ENCODE peak calls at places on chromosomes 6 and 20, in seven cellular contexts. I is BE2C; R is AG04449; N is cardiac muscle cell; Y is activated CD8-positive, alpha-beta T cell treated with anti-CD3 and anti-CD28 coated beads for 36 hours; Z is neural progenitor cell; V is RWPE1. S is an unnamed sample.

GRCh38 chr6:112014483-112014882 is 39.4 kb upstream of the CCN6 start:
- DNase-seq in I (no peak), R (peak), N (peak), Y (no peak), Z (no peak), V (peak), S (peak)

GRCh38 chr20:19735446-19735845 is 22.6 kb upstream of the RIN2 start:
- DNase-seq in I (peak), R (no peak), N (peak), Y (no peak), Z (no peak), V (peak), S (no peak)

GRCh38 chr20:31860431-31861345 is 9.6 kb downstream of the DUSP15 start:
- DNase-seq in I (no peak), R (no peak), N (peak), Y (no peak), Z (peak), V (peak), S (no peak)

GRCh38 chr20:45912344-45912682 is 358 bp upstream of the PLTP start:
- DNase-seq in I (no peak), R (no peak), N (no peak), Y (no peak), Z (no peak), V (no peak), S (no peak)

GRCh38 chr6:11685411-11686093 is 93.1 kb downstream of the ADTRP start:
- DNase-seq in I (no peak), R (peak), N (peak), Y (no peak), Z (no peak), V (peak), S (no peak)

GRCh38 chr6:11831653-11832052 is 53.0 kb upstream of the ADTRP start:
- DNase-seq in I (no peak), R (no peak), N (no peak), Y (no peak), Z (no peak), V (no peak), S (no peak)

GRCh38 chr6:6694825-6695710 is 106.5 kb downstream of the LY86 start:
- DNase-seq in I (no peak), R (no peak), N (no peak), Y (no peak), Z (no peak), V (peak), S (no peak)

GRCh38 chr6:111552999-111553398 is 52.7 kb downstream of the TRAF3IP2 start:
- DNase-seq in I (no peak), R (no peak), N (no peak), Y (no peak), Z (no peak), V (no peak), S (no peak)

GRCh38 chr20:6519556-6519955 is 247.9 kb upstream of the BMP2 start:
- DNase-seq in I (no peak), R (no peak), N (peak), Y (no peak), Z (no peak), V (peak), S (no peak)

GRCh38 chr6:33856655-33857054 is 52.9 kb upstream of the MLN start:
- DNase-seq in I (no peak), R (no peak), N (no peak), Y (peak), Z (no peak), V (no peak), S (no peak)

GRCh38 chr6:118528129-118528528 is 20.0 kb upstream of the PLN start:
- DNase-seq in I (no peak), R (no peak), N (no peak), Y (no peak), Z (no peak), V (no peak), S (no peak)

GRCh38 chr6:20791932-20792331 is 257.7 kb downstream of the CDKAL1 start:
- DNase-seq in I (no peak), R (no peak), N (no peak), Y (no peak), Z (no peak), V (no peak), S (peak)

GRCh38 chr6:21386744-21387143 is 206.8 kb upstream of the SOX4 start:
- DNase-seq in I (no peak), R (no peak), N (no peak), Y (no peak), Z (no peak), V (no peak), S (no peak)

GRCh38 chr6:7262037-7262461 is 51.0 kb downstream of the SSR1 start:
- DNase-seq in I (no peak), R (no peak), N (no peak), Y (no peak), Z (no peak), V (no peak), S (no peak)

GRCh38 chr6:400815-401214 is 9.3 kb downstream of the IRF4 start:
- DNase-seq in I (no peak), R (no peak), N (no peak), Y (no peak), Z (no peak), V (no peak), S (no peak)

GRCh38 chr6:26389349-26389799 is 6.5 kb downstream of the BTN2A2 start:
- DNase-seq in I (no peak), R (no peak), N (peak), Y (no peak), Z (no peak), V (no peak), S (no peak)

GRCh38 chr6:27237089-27237723 is 10.3 kb upstream of the PRSS16 start:
- DNase-seq in I (peak), R (peak), N (peak), Y (peak), Z (peak), V (no peak), S (no peak)

GRCh38 chr20:3068986-3069900 is 2.2 kb upstream of the OXT start:
- DNase-seq in I (no peak), R (no peak), N (no peak), Y (peak), Z (peak), V (no peak), S (no peak)

GRCh38 chr6:81003156-81003555 is 749.3 kb downstream of the TENT5A start:
- DNase-seq in I (no peak), R (no peak), N (peak), Y (no peak), Z (no peak), V (no peak), S (no peak)

GRCh38 chr6:13334953-13335352 is 6.6 kb upstream of the TBC1D7 start:
- DNase-seq in I (peak), R (no peak), N (peak), Y (no peak), Z (no peak), V (no peak), S (no peak)

GRCh38 chr6:107118976-107119375 is 3.7 kb upstream of the BEND3 start:
- DNase-seq in I (no peak), R (no peak), N (peak), Y (no peak), Z (no peak), V (no peak), S (no peak)

GRCh38 chr6:17577059-17577458 is 23.0 kb upstream of the FAM8A1 start:
- DNase-seq in I (no peak), R (no peak), N (no peak), Y (no peak), Z (no peak), V (no peak), S (no peak)

GRCh38 chr6:156585859-156586258 is 191.3 kb upstream of the ARID1B start:
- DNase-seq in I (peak), R (no peak), N (peak), Y (no peak), Z (no peak), V (no peak), S (no peak)

DNA sequence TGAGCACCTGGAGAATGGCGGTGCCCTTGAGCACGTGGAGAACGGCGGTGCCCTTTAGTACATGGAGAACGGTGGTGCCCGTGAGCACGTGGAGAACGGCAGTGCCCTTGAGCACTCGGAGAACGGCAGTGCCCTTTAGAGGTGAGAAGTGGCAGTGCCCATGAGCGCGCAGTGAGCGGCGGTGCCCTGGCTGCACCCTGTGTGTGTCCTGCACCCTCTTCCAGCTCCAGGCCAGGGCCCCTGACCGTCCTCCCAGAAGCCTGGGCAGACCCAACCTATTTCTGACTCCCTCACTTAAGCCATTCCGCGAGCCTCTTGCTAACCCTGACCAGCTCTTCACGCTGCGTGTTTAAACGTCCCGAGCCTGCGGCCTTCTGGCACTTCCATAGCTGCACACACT is 151.3 kb downstream of the DLL1 start:
- DNase-seq in I (peak), R (no peak), N (no peak), Y (no peak), Z (no peak), V (no peak), S (no peak)
- TF ChIP-seq CTCF in I (no peak), R (no peak), N (no peak), Y (no peak), Z (no peak), V (no peak), S (no peak)

GRCh38 chr6:86782328-86782727 is 155.0 kb upstream of the HTR1E start:
- DNase-seq in I (no peak), R (no peak), N (no peak), Y (no peak), Z (no peak), V (no peak), S (no peak)
- TF ChIP-seq CTCF in I (no peak), R (no peak), N (no peak), Y (no peak), Z (no peak), V (no peak), S (no peak)

GRCh38 chr6:75368151-75368779 is 83.7 kb upstream of the TMEM30A start:
- DNase-seq in I (peak), R (no peak), N (peak), Y (peak), Z (peak), V (peak), S (no peak)
- TF ChIP-seq CTCF in I (peak), R (peak), N (peak), Y (peak), Z (peak), V (no peak), S (no peak)

GRCh38 chr20:14445902-14446301 is 108.5 kb upstream of the FLRT3 start:
- DNase-seq in I (no peak), R (no peak), N (no peak), Y (no peak), Z (no peak), V (no peak), S (no peak)
- TF ChIP-seq CTCF in I (no peak), R (no peak), N (no peak), Y (no peak), Z (no peak), V (no peak), S (no peak)

GRCh38 chr20:23178806-23179205 is 92.7 kb upstream of the CD93 start:
- DNase-seq in I (no peak), R (no peak), N (peak), Y (no peak), Z (no peak), V (no peak), S (no peak)
- TF ChIP-seq CTCF in I (no peak), R (no peak), N (peak), Y (no peak), Z (no peak), V (no peak), S (no peak)

GRCh38 chr6:44339763-44340625 is 2.5 kb upstream of the SPATS1 start:
- DNase-seq in I (no peak), R (no peak), N (no peak), Y (peak), Z (no peak), V (peak), S (no peak)

GRCh38 chr6:44341095-44341890 is 1.2 kb upstream of the SPATS1 start:
- DNase-seq in I (peak), R (no peak), N (no peak), Y (no peak), Z (no peak), V (no peak), S (no peak)

GRCh38 chr6:44339301-44339700 is 3.1 kb upstream of the SPATS1 start:
- DNase-seq in I (no peak), R (no peak), N (no peak), Y (no peak), Z (no peak), V (no peak), S (no peak)

GRCh38 chr6:44335631-44336030 is 6.8 kb upstream of the SPATS1 start:
- DNase-seq in I (no peak), R (no peak), N (no peak), Y (no peak), Z (no peak), V (no peak), S (no peak)

DNA sequence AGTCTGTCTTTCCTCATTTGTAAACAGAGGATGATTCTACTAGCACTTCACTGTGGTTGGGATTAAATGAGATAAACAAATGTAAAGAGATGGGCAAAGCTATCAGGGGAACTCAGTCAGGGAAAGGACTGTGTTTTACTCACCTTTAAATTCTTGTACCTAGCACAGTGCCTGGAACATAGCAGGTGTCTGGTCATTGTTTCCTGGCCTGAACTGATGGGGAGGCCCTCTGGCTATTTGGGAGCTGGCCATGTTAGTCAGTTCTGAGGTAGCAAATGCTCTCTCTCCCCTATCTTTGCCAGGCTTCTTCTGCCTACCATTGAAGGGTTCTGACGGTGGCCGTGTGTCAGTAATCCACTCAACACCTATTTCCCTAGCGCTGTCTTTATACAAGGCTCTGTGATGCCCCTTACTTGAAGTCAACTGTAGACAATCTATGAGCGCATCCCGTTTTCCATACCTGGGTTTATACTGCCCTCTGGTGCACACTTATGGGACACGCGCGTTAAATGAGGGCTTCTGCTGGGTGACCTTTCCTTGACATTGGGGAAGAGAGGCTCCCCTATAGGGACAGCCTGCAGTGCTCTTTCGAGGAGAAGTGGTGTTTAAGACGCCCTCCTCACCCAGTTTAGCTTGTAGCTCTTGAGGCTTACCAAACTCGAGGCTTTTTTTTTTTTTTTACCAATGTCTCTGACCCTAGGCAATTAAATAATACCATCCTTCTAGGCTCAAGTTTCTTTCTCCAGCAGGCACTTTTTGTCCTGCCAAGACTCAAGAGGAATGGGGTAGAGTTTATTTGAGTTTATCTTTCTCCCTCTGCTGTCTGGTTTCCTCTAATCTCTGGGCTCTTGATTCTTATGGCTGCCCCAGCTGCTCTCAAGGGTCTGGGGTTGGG is 4.0 kb upstream of the SPATS1 start:
- DNase-seq in I (peak), R (no peak), N (peak), Y (peak), Z (peak), V (peak), S (peak)
- TF ChIP-seq CTCF in I (peak), R (peak), N (peak), Y (peak), Z (peak), V (peak), S (peak)

GRCh38 chr20:50568549-50568942 is 58.4 kb downstream of the PTPN1 start:
- DNase-seq in I (no peak), R (no peak), N (no peak), Y (no peak), Z (no peak), V (no peak), S (no peak)

GRCh38 chr20:50572922-50573777 is 63.0 kb downstream of the PTPN1 start:
- DNase-seq in I (peak), R (peak), N (peak), Y (no peak), Z (no peak), V (no peak), S (peak)

GRCh38 chr20:50571466-50571865 is 61.3 kb downstream of the PTPN1 start:
- DNase-seq in I (no peak), R (no peak), N (no peak), Y (no peak), Z (no peak), V (no peak), S (no peak)

GRCh38 chr20:50567860-50568548 is 57.8 kb downstream of the PTPN1 start:
- DNase-seq in I (no peak), R (no peak), N (no peak), Y (no peak), Z (no peak), V (no peak), S (no peak)

GRCh38 chr20:50569864-50570836 is 60.0 kb downstream of the PTPN1 start:
- DNase-seq in I (no peak), R (no peak), N (peak), Y (peak), Z (peak), V (no peak), S (no peak)
- TF ChIP-seq CTCF in I (peak), R (peak), N (peak), Y (peak), Z (peak), V (no peak), S (peak)

S was measured in AG09319.